ENCODE peak calls at places on chromosomes 4 and X, in six cellular contexts. E, K, T, M, F and A are unnamed samples.

GRCh38 chr4:156347412-156348075 is 393.9 kb upstream of the CTSO start:
- DNase-seq in K (no peak), M (peak), E (no peak), T (peak), F (no peak), A (no peak)

GRCh38 chrX:51894697-51895336 is 1.4 kb downstream of the MAGED1 start:
- DNase-seq in K (peak), T (peak), M (no peak), F (peak), E (no peak), A (no peak)

GRCh38 chr4:159252491-159252890 is 149.6 kb downstream of the RAPGEF2 start:
- DNase-seq in M (no peak), E (no peak), T (no peak), F (no peak), K (no peak), A (no peak)

GRCh38 chr4:3516836-3517730 is 15.1 kb downstream of the LRPAP1 start:
- DNase-seq in F (no peak), M (no peak), K (no peak), T (no peak), E (no peak), A (no peak)

GRCh38 chr4:69718376-69719293 is 41.8 kb downstream of the SULT1B1 start:
- DNase-seq in F (no peak), M (no peak), E (no peak), T (no peak), K (no peak), A (no peak)

GRCh38 chr4:87717276-87718031 is 67.4 kb downstream of the DMP1 start:
- DNase-seq in M (no peak), T (no peak), F (no peak), K (no peak), E (no peak), A (no peak)

GRCh38 chr4:112895785-112896184 is 153.7 kb upstream of the ANK2 start:
- DNase-seq in T (no peak), F (peak), K (no peak), M (no peak), E (peak), A (no peak)

GRCh38 chr4:82691431-82691830 is 107.2 kb downstream of the SCD5 start:
- DNase-seq in E (no peak), T (no peak), M (no peak), F (no peak), K (no peak), A (no peak)

GRCh38 chr4:7513731-7514130 is 79.0 kb upstream of the PSAPL1 start:
- DNase-seq in K (no peak), E (no peak), F (no peak), T (peak), M (peak), A (no peak)

GRCh38 chrX:103793541-103793932 is 16.9 kb downstream of the PLP1 start:
- DNase-seq in F (no peak), E (no peak), M (no peak), T (no peak), K (no peak), A (no peak)

GRCh38 chr4:139901516-139902327 is 236.1 kb downstream of the MGST2 start:
- DNase-seq in F (no peak), K (no peak), E (no peak), T (no peak), M (peak), A (no peak)

GRCh38 chr4:13665711-13666660 is 38.5 kb upstream of the BOD1L1 start:
- DNase-seq in K (no peak), T (no peak), M (no peak), F (no peak), E (no peak), A (no peak)

GRCh38 chrX:74119016-74119910 is 184.7 kb upstream of the ZCCHC13 start:
- DNase-seq in K (no peak), F (no peak), T (peak), E (no peak), M (peak), A (no peak)

GRCh38 chrX:130637591-130637990 is 235.8 kb downstream of the RBMX2 start:
- DNase-seq in K (no peak), F (no peak), M (peak), E (no peak), T (peak), A (no peak)

GRCh38 chrX:24148535-24149345 is 789 bp upstream of the ZFX start:
- DNase-seq in T (peak), E (peak), F (peak), M (peak), K (no peak), A (no peak)

GRCh38 chr4:41427306-41427882 is 110.6 kb upstream of the LIMCH1 start:
- DNase-seq in K (no peak), T (no peak), M (no peak), F (no peak), E (no peak), A (no peak)

GRCh38 chr4:92299152-92299551 is 4.6 kb upstream of the GRID2 start:
- DNase-seq in M (no peak), T (peak), F (no peak), E (no peak), K (no peak), A (no peak)

GRCh38 chr4:104966349-104967033 is 180.2 kb upstream of the TET2 start:
- DNase-seq in K (no peak), T (no peak), F (peak), M (no peak), E (peak), A (no peak)

GRCh38 chrX:70353524-70353923 is 63.6 kb downstream of the KIF4A start:
- DNase-seq in T (no peak), E (no peak), F (no peak), M (no peak), K (no peak), A (no peak)

GRCh38 chrX:63746278-63746677 is 38.7 kb downstream of the ARHGEF9 start:
- DNase-seq in T (no peak), E (peak), K (no peak), F (peak), M (no peak), A (no peak)

GRCh38 chr4:85708468-85708867 is 233.5 kb downstream of the ARHGAP24 start:
- DNase-seq in M (no peak), F (no peak), T (peak), K (no peak), E (no peak), A (no peak)

GRCh38 chr4:20249333-20249732 is 2.4 kb upstream of the SLIT2 start:
- DNase-seq in E (no peak), M (peak), K (no peak), T (peak), F (no peak), A (no peak)

GRCh38 chrX:112852850-112853249 is 12.2 kb upstream of the AMOT start:
- DNase-seq in M (no peak), F (no peak), T (no peak), E (no peak), K (no peak), A (no peak)

GRCh38 chr4:139528377-139529005 is 27.5 kb downstream of the SETD7 start:
- DNase-seq in E (no peak), F (no peak), T (peak), K (no peak), M (peak), A (no peak)

GRCh38 chr4:183758006-183758734 is 99.1 kb downstream of the TRAPPC11 start:
- DNase-seq in M (no peak), F (no peak), K (no peak), T (no peak), E (peak), A (no peak)

GRCh38 chr4:15003441-15003890 is 1.2 kb downstream of the CPEB2 start:
- DNase-seq in T (peak), E (peak), F (peak), M (peak), K (no peak), A (peak)

GRCh38 chrX:41559662-41560061 is 112.5 kb downstream of the NYX start:
- DNase-seq in K (no peak), E (peak), M (peak), F (peak), T (peak), A (no peak)

GRCh38 chr4:154559141-154559841 is 3.5 kb upstream of the FGB start:
- DNase-seq in T (peak), M (peak), F (no peak), K (peak), E (no peak), A (no peak)